ENCODE peak calls at places on chromosomes 1 and 21, in five cellular contexts. F is substantia nigra, D is HFFc6, Q is amygdala, H is skeletal muscle cell. A is an unnamed sample.

GRCh38 chr1:17140279-17140678 is 21.0 kb upstream of the PADI2 start:
- DNase-seq in F (no peak), D (no peak), Q (no peak), H (no peak), A (no peak)

GRCh38 chr1:177798614-177799013 is 171.2 kb downstream of the SEC16B start:
- DNase-seq in F (no peak), D (no peak), Q (no peak), H (no peak), A (no peak)

GRCh38 chr21:37339527-37339889 is 27.1 kb upstream of the DYRK1A start:
- DNase-seq in F (no peak), D (no peak), Q (no peak), H (no peak), A (no peak)

GRCh38 chr1:78682527-78682926 is 32.9 kb downstream of the IFI44 start:
- DNase-seq in F (no peak), D (no peak), Q (no peak), H (no peak), A (no peak)

GRCh38 chr1:234597894-234598293 is 12.1 kb downstream of the IRF2BP2 start:
- DNase-seq in F (peak), D (no peak), Q (no peak), H (no peak), A (peak)

GRCh38 chr1:5895446-5896406 is 96.5 kb downstream of the NPHP4 start:
- DNase-seq in F (no peak), D (no peak), Q (no peak), H (no peak), A (no peak)

GRCh38 chr1:107138767-107139445 is 1.9 kb upstream of the NTNG1 start:
- DNase-seq in F (no peak), D (peak), Q (no peak), H (no peak), A (no peak)

GRCh38 chr1:246680696-246681127 is 43.5 kb upstream of the SCCPDH start:
- DNase-seq in F (no peak), D (no peak), Q (no peak), H (peak), A (no peak)

GRCh38 chr1:8360493-8361197 is 42.7 kb downstream of the SLC45A1 start:
- DNase-seq in F (no peak), D (no peak), Q (no peak), H (no peak), A (no peak)

GRCh38 chr1:31593770-31594632 is 17.7 kb downstream of the TINAGL1 start:
- DNase-seq in F (peak), D (peak), Q (no peak), H (no peak), A (peak)

GRCh38 chr1:215192306-215192705 is 109.8 kb downstream of the KCNK2 start:
- DNase-seq in F (no peak), D (peak), Q (no peak), H (peak), A (no peak)

GRCh38 chr1:20729155-20729931 is 3.2 kb downstream of the SH2D5 start:
- DNase-seq in F (no peak), D (no peak), Q (no peak), H (no peak), A (no peak)

GRCh38 chr1:166870584-166870983 is 5.5 kb downstream of the TADA1 start:
- DNase-seq in F (no peak), D (no peak), Q (no peak), H (no peak), A (no peak)

GRCh38 chr21:37257526-37257966 is 9.6 kb downstream of the VPS26C start:
- DNase-seq in F (no peak), D (peak), Q (no peak), H (no peak), A (no peak)

GRCh38 chr1:244089561-244089960 is 38.5 kb downstream of the ZBTB18 start:
- DNase-seq in F (no peak), D (no peak), Q (no peak), H (no peak), A (no peak)

GRCh38 chr1:30933874-30934252 is 25.3 kb upstream of the SDC3 start:
- DNase-seq in F (no peak), D (peak), Q (no peak), H (no peak), A (no peak)

GRCh38 chr1:223714421-223714724 is 2.0 kb downstream of the CAPN2 start:
- DNase-seq in F (no peak), D (no peak), Q (no peak), H (no peak), A (no peak)

GRCh38 chr1:246199086-246199485 is 308.0 kb downstream of the SMYD3 start:
- DNase-seq in F (no peak), D (no peak), Q (no peak), H (peak), A (no peak)

GRCh38 chr1:61208172-61208571 is 125.8 kb downstream of the NFIA start:
- DNase-seq in F (no peak), D (no peak), Q (no peak), H (no peak), A (no peak)

GRCh38 chr1:219347843-219348475 is 174.3 kb downstream of the LYPLAL1 start:
- DNase-seq in F (no peak), D (no peak), Q (no peak), H (no peak), A (no peak)

GRCh38 chr1:34166191-34167090 is 1.4 kb upstream of the CSMD2 start:
- DNase-seq in F (peak), D (no peak), Q (peak), H (no peak), A (no peak)

GRCh38 chr1:164466429-164466828 is 92.6 kb upstream of the PBX1 start:
- DNase-seq in F (no peak), D (no peak), Q (no peak), H (no peak), A (no peak)

GRCh38 chr1:226476657-226477319 is 68.9 kb upstream of the PARP1 start:
- DNase-seq in F (no peak), D (no peak), Q (no peak), H (no peak), A (no peak)

GRCh38 chr1:235409045-235409820 is 42.0 kb downstream of the TBCE start:
- DNase-seq in F (no peak), D (no peak), Q (no peak), H (no peak), A (no peak)

GRCh38 chr21:25496825-25497482 is 110.3 kb downstream of the MRPL39 start:
- DNase-seq in F (no peak), D (peak), Q (no peak), H (peak), A (no peak)

GRCh38 chr1:117820694-117821381 is 108.6 kb downstream of the GDAP2 start:
- DNase-seq in F (no peak), D (peak), Q (no peak), H (no peak), A (no peak)

GRCh38 chr1:210598135-210598652 is 269.5 kb downstream of the HHAT start:
- DNase-seq in F (no peak), D (peak), Q (no peak), H (peak), A (no peak)

GRCh38 chr1:87051965-87052364 is 137.5 kb downstream of the HS2ST1 start:
- DNase-seq in F (no peak), D (no peak), Q (no peak), H (no peak), A (no peak)

GRCh38 chr1:145751491-145752021 is 32.3 kb downstream of the CD160 start:
- DNase-seq in F (no peak), D (peak), Q (peak), H (peak), A (no peak)

GRCh38 chr1:154527192-154527591 is 25.0 kb upstream of the SHE start:
- DNase-seq in F (no peak), D (no peak), Q (no peak), H (no peak), A (no peak)

GRCh38 chr1:44407430-44408180 is 2.5 kb downstream of the RNF220 start:
- DNase-seq in F (peak), D (no peak), Q (no peak), H (no peak), A (no peak)

GRCh38 chr1:35264861-35265260 is 3.6 kb upstream of the ZMYM4 start:
- DNase-seq in F (no peak), D (peak), Q (no peak), H (no peak), A (no peak)

GRCh38 chr21:16821588-16821987 is 691.3 kb upstream of the CXADR start:
- DNase-seq in F (no peak), D (no peak), Q (no peak), H (peak), A (no peak)

GRCh38 chr1:23167353-23168078 is 1.1 kb downstream of the LUZP1 start:
- DNase-seq in F (peak), D (peak), Q (no peak), H (no peak), A (peak)

A was measured in effector CD4-positive, alpha-beta T cell.